ENCODE peak calls at places on chromosomes 13 and 19, in five cellular contexts. E is stimulated activated CD8-positive, alpha-beta memory T cell treated with anti-CD3 and anti-CD28 coated beads, Interleukin-2, amount 100 ng/mL, for 48 hours; S is neuronal stem cell; U is fibroblast of mammary gland; Z is PC-9. H is an unnamed sample.

GRCh38 chr19:12617646-12618045 is 6.9 kb downstream of the ZNF791 start:
- DNase-seq in E (no peak), S (no peak), Z (no peak), U (no peak), H (no peak)

GRCh38 chr13:107842562-107843180 is 372.7 kb downstream of the LIG4 start:
- DNase-seq in E (no peak), U (no peak), Z (peak; percentile 85), S (no peak), H (no peak)

GRCh38 chr19:58561373-58562125 is 3.1 kb upstream of the UBE2M start:
- DNase-seq in S (no peak), E (no peak), U (no peak), Z (no peak), H (no peak)

GRCh38 chr13:90415902-90416301 is 931.6 kb upstream of the MIR17HG start:
- DNase-seq in U (no peak), S (no peak), Z (no peak), E (no peak), H (no peak)

GRCh38 chr13:114199961-114200672 is 21.1 kb downstream of the CFAP97D2 start:
- DNase-seq in Z (no peak), S (no peak), U (no peak), E (no peak), H (no peak)

GRCh38 chr13:40982772-40983171 is 36.3 kb downstream of the ELF1 start:
- DNase-seq in E (no peak), Z (no peak), S (no peak), U (peak; percentile 51), H (no peak)

GRCh38 chr13:91313103-91313502 is 34.4 kb upstream of the MIR17HG start:
- DNase-seq in Z (no peak), S (no peak), U (peak; percentile 6), E (no peak), H (no peak)

GRCh38 chr19:47176627-47177090 is 46.0 kb downstream of the SAE1 start:
- DNase-seq in Z (no peak), U (peak; percentile 89), E (no peak), S (no peak), H (no peak)

GRCh38 chr13:76884571-76885202 is 1.5 kb downstream of the KCTD12 start:
- DNase-seq in Z (no peak), S (no peak), U (peak; percentile 75), E (no peak), H (no peak)

GRCh38 chr13:30923423-30923822 is 9.0 kb upstream of the TEX26 start:
- DNase-seq in S (no peak), E (no peak), U (no peak), Z (no peak), H (no peak)

GRCh38 chr13:85313761-85314503 is 485.3 kb downstream of the SLITRK6 start:
- DNase-seq in E (no peak), U (peak; percentile 11), S (no peak), Z (no peak), H (peak; percentile 58)

GRCh38 chr13:101979825-101980224 is 422.0 kb downstream of the FGF14 start:
- DNase-seq in U (no peak), E (no peak), Z (no peak), S (no peak), H (no peak)

GRCh38 chr13:78608254-78608704 is 4.9 kb upstream of the POU4F1 start:
- DNase-seq in Z (no peak), S (peak; percentile 12), U (no peak), E (no peak), H (no peak)

GRCh38 chr13:22926176-22927007 is 254.4 kb upstream of the SGCG start:
- DNase-seq in Z (no peak), E (no peak), S (no peak), U (peak; percentile 65), H (no peak)

GRCh38 chr19:32307591-32307990 is 37.8 kb upstream of the ZNF507 start:
- DNase-seq in S (no peak), E (no peak), U (no peak), Z (no peak), H (no peak)

GRCh38 chr19:23971598-23971997 is 56.9 kb downstream of the ZNF726 start:
- DNase-seq in S (no peak), E (no peak), Z (no peak), U (no peak), H (no peak)

GRCh38 chr13:27860743-27861142 is 59.1 kb upstream of the PDX1 start:
- DNase-seq in Z (no peak), E (no peak), U (no peak), S (no peak), H (no peak)

GRCh38 chr19:50663280-50663790 is 14.1 kb downstream of the C19orf81 start:
- DNase-seq in U (peak; percentile 2), E (no peak), S (no peak), Z (peak; percentile 44), H (no peak)

GRCh38 chr13:40388617-40389016 is 277.8 kb downstream of the FOXO1 start:
- DNase-seq in S (no peak), U (no peak), Z (no peak), E (peak; percentile 53), H (no peak)

GRCh38 chr13:109869312-109870237 is 83.2 kb upstream of the IRS2 start:
- DNase-seq in E (peak; percentile 5), Z (peak; percentile 82), S (no peak), U (no peak), H (no peak)

GRCh38 chr13:33441015-33441414 is 155.5 kb upstream of the STARD13 start:
- DNase-seq in U (peak; percentile 48), E (no peak), Z (no peak), S (no peak), H (no peak)

GRCh38 chr19:35901854-35902661 is at the start of gene HCST:
- DNase-seq in U (peak; percentile 44), E (no peak), Z (no peak), S (no peak), H (no peak)

GRCh38 chr19:292281-292884 is 1.2 kb upstream of the PLPP2 start:
- DNase-seq in U (no peak), S (no peak), E (no peak), Z (no peak), H (no peak)

GRCh38 chr19:53916004-53916403 is 6.9 kb downstream of the CACNG7 start:
- DNase-seq in E (no peak), Z (no peak), S (no peak), U (no peak), H (no peak)